ENCODE peak calls at places on chromosomes 4 and X, in ten cellular contexts. D, E, U, A, B, I, P, C, R and O are unnamed samples.
A peak's percentile ranks its signal among the peaks of the same experiment; 100 is the strongest.

GRCh38 chr4:18858229-18858922 is 836.8 kb upstream of the LCORL start:
- DNase-seq in B (no peak), C (no peak), U (no peak), R (no peak), P (no peak), A (no peak), I (no peak), E (no peak), D (no peak), O (no peak)

GRCh38 chr4:85968945-85969830 is 390.7 kb downstream of the MAPK10 start:
- DNase-seq in E (no peak), C (no peak), A (no peak), R (no peak), P (no peak), I (peak; percentile 82), D (no peak), B (peak; percentile 31), U (peak; percentile 73), O (no peak)

GRCh38 chr4:145540235-145540634 is 58.6 kb downstream of the SMAD1 start:
- DNase-seq in R (no peak), B (no peak), E (no peak), I (peak; percentile 66), C (no peak), P (no peak), U (no peak), A (no peak), D (no peak), O (no peak)

GRCh38 chrX:48511561-48511960 is 2.8 kb downstream of the PORCN start:
- DNase-seq in I (peak; percentile 14), R (no peak), A (no peak), U (peak; percentile 24), E (no peak), C (no peak), D (no peak), B (peak; percentile 45), P (peak; percentile 35), O (no peak)

GRCh38 chr4:3263053-3263958 is 14.3 kb downstream of the MSANTD1 start:
- DNase-seq in D (peak; percentile 55), U (no peak), A (no peak), R (no peak), C (no peak), E (no peak), P (no peak), B (peak; percentile 20), I (no peak), O (no peak)

GRCh38 chr4:1793496-1793840 is 375 bp downstream of the FGFR3 start:
- DNase-seq in I (no peak), A (no peak), P (no peak), C (no peak), E (no peak), D (no peak), U (peak; percentile 55), R (peak; percentile 65), B (peak; percentile 83), O (no peak)

GRCh38 chr4:53885668-53886067 is 178.7 kb downstream of the CHIC2 start:
- DNase-seq in I (no peak), C (no peak), P (no peak), D (no peak), U (no peak), A (no peak), B (no peak), E (no peak), R (no peak), O (no peak)

GRCh38 chr4:29581469-29581868 is 1138.7 kb upstream of the PCDH7 start:
- DNase-seq in B (no peak), P (no peak), R (no peak), D (no peak), C (no peak), E (no peak), A (no peak), U (no peak), I (peak; percentile 30), O (no peak)

GRCh38 chrX:21487832-21488231 is 113.6 kb downstream of the CNKSR2 start:
- DNase-seq in P (no peak), D (no peak), E (no peak), B (no peak), A (no peak), C (no peak), I (peak; percentile 34), R (no peak), U (peak; percentile 9), O (no peak)

GRCh38 chrX:49153467-49153866 is 9.1 kb upstream of the MAGIX start:
- DNase-seq in P (no peak), E (no peak), U (no peak), R (no peak), B (no peak), D (no peak), C (no peak), A (no peak), I (no peak), O (no peak)

GRCh38 chrX:19799319-19800182 is 87.8 kb downstream of the SH3KBP1 start:
- DNase-seq in B (no peak), C (no peak), E (no peak), I (peak; percentile 55), A (no peak), U (no peak), P (no peak), D (no peak), R (no peak), O (no peak)

GRCh38 chr4:184096561-184097239 is 121.0 kb downstream of the ENPP6 start:
- DNase-seq in I (no peak), C (no peak), P (no peak), E (no peak), R (no peak), D (no peak), U (no peak), B (no peak), A (no peak), O (no peak)

GRCh38 chrX:53268173-53268572 is 13.2 kb downstream of the IQSEC2 start:
- DNase-seq in U (no peak), P (no peak), R (no peak), B (no peak), E (no peak), A (no peak), D (no peak), C (no peak), I (no peak), O (no peak)

GRCh38 chr4:5157721-5158390 is 106.6 kb downstream of the STK32B start:
- DNase-seq in C (no peak), E (no peak), A (no peak), D (no peak), P (no peak), B (no peak), R (no peak), U (no peak), I (no peak), O (peak; percentile 49)

GRCh38 chrX:20595928-20596550 is 329.3 kb upstream of the RPS6KA3 start:
- DNase-seq in C (no peak), I (no peak), B (no peak), P (no peak), R (no peak), D (no peak), E (no peak), U (peak; percentile 0), A (no peak), O (no peak)

GRCh38 chr4:71978192-71978845 is 53.5 kb upstream of the NPFFR2 start:
- DNase-seq in P (no peak), D (no peak), E (no peak), B (no peak), A (no peak), U (no peak), I (peak; percentile 66), R (no peak), C (no peak), O (no peak)

DNA sequence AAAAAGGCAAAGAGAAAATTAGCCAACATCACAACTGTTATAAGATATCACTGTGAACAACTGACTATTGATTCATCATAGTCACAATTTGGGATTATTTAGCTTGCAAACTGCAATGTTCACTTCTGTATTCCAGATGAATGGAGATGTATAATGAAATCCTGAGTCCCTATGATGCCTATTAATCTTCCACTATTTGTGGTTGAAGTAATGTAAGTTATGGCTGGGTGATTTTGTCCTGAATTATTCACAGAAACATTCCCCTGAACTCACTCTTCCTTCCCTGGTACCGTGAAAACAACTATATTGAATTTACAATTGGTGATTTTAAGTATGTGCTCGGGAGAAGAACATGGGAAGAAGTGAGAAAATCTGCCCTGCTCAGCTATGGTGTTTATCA is 50.8 kb upstream of the NPFFR2 start:
- DNase-seq in A (no peak), E (no peak), P (no peak), I (no peak), C (no peak), R (no peak), D (no peak), U (no peak), B (no peak), O (no peak)
- TF ChIP-seq CTCF in A (no peak), E (no peak), P (no peak), I (no peak), C (no peak), R (no peak), D (no peak), U (no peak), B (no peak), O (no peak)

DNA sequence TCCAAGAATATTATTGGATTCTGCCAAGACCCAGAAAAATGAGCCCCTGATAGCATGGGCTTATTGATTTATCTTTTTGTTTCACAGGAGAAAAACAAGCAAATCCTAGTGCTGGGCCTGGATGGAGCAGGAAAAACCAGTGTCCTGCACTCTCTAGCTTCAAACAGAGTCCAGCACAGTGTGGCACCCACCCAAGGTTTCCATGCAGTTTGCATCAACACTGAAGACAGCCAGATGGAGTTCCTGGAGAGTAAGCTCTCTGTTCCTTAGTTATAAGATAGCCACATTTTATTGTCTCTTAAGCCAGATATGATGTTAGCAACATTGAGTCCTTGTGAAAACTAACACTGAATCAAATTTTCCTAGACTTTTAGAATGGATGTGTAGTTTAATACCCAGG is 5.5 kb downstream of the ARL9 start:
- DNase-seq in A (no peak), R (peak; percentile 13), D (no peak), P (no peak), U (no peak), E (no peak), C (no peak), I (no peak), B (no peak), O (no peak)
- TF ChIP-seq POLR2AphosphoS5 in A (no peak), R (no peak), D (no peak), P (no peak), U (no peak), E (no peak), C (no peak), I (no peak), B (no peak), O (no peak)

DNA sequence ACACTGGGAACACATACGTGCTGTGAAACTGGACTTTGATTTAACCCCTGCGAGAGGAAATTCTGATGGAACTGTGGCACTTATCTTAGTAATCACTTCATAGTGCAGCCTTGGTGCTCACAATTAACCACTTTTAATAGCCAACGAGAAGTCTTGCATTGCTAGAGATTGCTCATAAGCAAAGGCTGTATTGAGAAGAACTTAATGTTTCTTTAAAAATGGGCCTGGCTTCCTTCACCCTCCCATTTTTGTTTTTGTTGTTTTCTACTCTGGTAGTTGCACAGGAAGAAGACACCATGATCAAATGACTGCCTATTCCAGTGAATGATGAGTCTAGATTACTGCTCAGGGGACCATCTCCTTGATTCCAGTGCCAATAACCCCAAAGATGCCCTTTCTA is 52.5 kb upstream of the NKAP start:
- DNase-seq in E (no peak), R (no peak), C (no peak), B (no peak), D (no peak), A (no peak), I (no peak), P (no peak), U (no peak), O (no peak)
- H3K27me3 ChIP-seq in E (peaks cover 20% of the 10 kb centered on the region), R (peaks cover 99% of the 10 kb centered on the region), C (peaks cover 55% of the 10 kb centered on the region), B (peaks cover 85% of the 10 kb centered on the region), D (peaks cover 99% of the 10 kb centered on the region), A (peaks cover 6% of the 10 kb centered on the region), I (peaks cover 46% of the 10 kb centered on the region), P (peaks cover 4% of the 10 kb centered on the region), U (peaks cover 100% of the 10 kb centered on the region), O (peaks cover 4% of the 10 kb centered on the region)

GRCh38 chr4:167014944-167015343 is 219.3 kb downstream of the SPOCK3 start:
- DNase-seq in A (no peak), I (no peak), E (no peak), B (no peak), D (no peak), U (no peak), C (no peak), P (no peak), R (no peak), O (no peak)
- TF ChIP-seq CTCF in A (no peak), I (no peak), E (no peak), B (no peak), D (no peak), U (no peak), C (no peak), P (no peak), R (no peak), O (no peak)